ENCODE peak calls at places on chromosomes 12 and 14, in nine cellular contexts. A is tibial nerve, X is H1, S is A549, D is stomach, V is ovary, L is sigmoid colon, Z is suprapubic skin, N is HepG2. T is an unnamed sample. For H3K9me3, the result is how much of the 10 kb centered on the place peaks cover.

GRCh38 chr12:65740873-65741600 is 83.2 kb upstream of the HMGA2 start:
- DNase-seq in Z (no peak), L (peak), S (peak), N (peak), A (peak), D (peak), V (peak), X (no peak), T (no peak)

GRCh38 chr12:27627123-27627835 is 69.0 kb upstream of the REP15 start:
- DNase-seq in X (no peak), V (no peak), D (no peak), S (no peak), A (no peak), N (no peak), L (peak), Z (no peak), T (no peak)

GRCh38 chr12:97951717-97952116 is 489.1 kb downstream of the RMST start:
- DNase-seq in D (no peak), Z (no peak), V (no peak), A (no peak), X (no peak), L (no peak), S (no peak), N (no peak), T (no peak)

GRCh38 chr12:46304080-46304479 is 35.2 kb upstream of the SLC38A1 start:
- DNase-seq in S (no peak), A (no peak), L (no peak), D (no peak), Z (no peak), V (no peak), X (no peak), N (no peak), T (no peak)

GRCh38 chr14:60649815-60650381 is 621 bp upstream of the SIX1 start:
- DNase-seq in N (no peak), S (no peak), A (no peak), X (no peak), D (no peak), L (no peak), Z (no peak), V (no peak), T (no peak)

GRCh38 chr12:55831407-55831880 is 2.1 kb upstream of the DNAJC14 start:
- DNase-seq in V (no peak), X (no peak), D (no peak), L (no peak), A (no peak), S (no peak), Z (peak), N (no peak), T (no peak)

GRCh38 chr12:5546616-5547015 is 114.7 kb downstream of the NTF3 start:
- DNase-seq in V (no peak), L (no peak), D (no peak), N (no peak), X (no peak), A (no peak), Z (no peak), S (no peak), T (peak)

GRCh38 chr14:69715725-69716482 is 51.0 kb upstream of the SRSF5 start:
- DNase-seq in L (peak), N (no peak), A (no peak), D (peak), S (no peak), Z (no peak), V (peak), X (no peak), T (peak)

GRCh38 chr14:71620401-71620800 is 311.8 kb upstream of the RGS6 start:
- DNase-seq in Z (no peak), D (no peak), A (no peak), X (no peak), S (no peak), N (no peak), V (no peak), L (no peak), T (no peak)

GRCh38 chr12:4164591-4165558 is 108.7 kb upstream of the CCND2 start:
- DNase-seq in N (no peak), L (peak), S (no peak), A (no peak), X (peak), Z (no peak), D (peak), V (peak), T (no peak)

GRCh38 chr12:76259071-76259470 is 89.1 kb downstream of the BBS10 start:
- DNase-seq in A (no peak), X (no peak), D (no peak), V (no peak), L (no peak), Z (no peak), N (no peak), S (no peak), T (no peak)

DNA sequence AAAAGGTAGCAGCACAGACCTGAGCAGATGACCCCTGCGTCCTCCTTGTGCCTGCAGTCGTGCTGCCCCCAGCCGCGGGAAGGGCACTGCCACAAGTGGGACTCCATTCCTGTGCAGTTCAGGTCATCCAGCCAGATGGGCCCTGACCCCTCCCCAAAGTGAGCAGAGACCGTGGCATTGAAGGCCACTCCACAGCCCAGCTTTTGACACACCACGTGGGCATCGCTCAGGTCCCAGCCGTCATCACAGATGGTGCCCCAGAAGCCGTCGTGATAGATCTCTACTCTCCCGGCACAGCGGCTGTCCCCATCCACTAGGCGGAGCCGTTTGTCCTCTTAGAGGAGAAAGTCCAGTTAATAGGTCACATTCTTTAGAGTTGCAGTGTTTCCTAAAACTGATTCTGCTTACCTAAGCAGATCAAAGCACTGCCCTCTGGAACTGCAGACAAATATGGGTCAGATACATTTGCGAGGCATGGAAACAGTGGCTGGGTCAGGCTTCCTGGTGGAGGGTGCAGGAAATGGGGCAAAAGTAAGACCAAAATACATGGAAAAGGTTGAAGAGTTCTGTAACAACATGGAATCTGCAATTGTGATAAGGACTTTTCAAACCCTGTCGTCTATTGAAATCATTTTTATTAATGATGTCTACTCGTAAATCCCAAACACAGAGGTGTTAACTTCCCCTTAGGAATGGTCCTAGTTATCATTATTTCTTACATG is 69.4 kb downstream of the CD163L1 start:
- DNase-seq in S (peak), A (peak), V (no peak), X (peak), Z (no peak), L (peak), N (peak), D (no peak), T (no peak)
- TF ChIP-seq CTCF in S (peak), A (peak), V (no peak), X (peak), Z (no peak), L (no peak), N (peak), D (no peak), T (peak)

GRCh38 chr14:68634346-68634745 is 158.5 kb downstream of the ZFP36L1 start:
- DNase-seq in L (no peak), D (no peak), S (no peak), Z (no peak), N (no peak), A (no peak), V (no peak), X (no peak), T (peak)

GRCh38 chr14:68636597-68636996 is 156.3 kb downstream of the ZFP36L1 start:
- DNase-seq in V (no peak), L (no peak), A (no peak), X (no peak), S (no peak), Z (no peak), N (no peak), D (no peak), T (no peak)

GRCh38 chr14:68633131-68633991 is 159.5 kb downstream of the ZFP36L1 start:
- DNase-seq in D (no peak), X (no peak), A (no peak), V (no peak), Z (no peak), S (no peak), N (no peak), L (peak), T (peak)

GRCh38 chr14:68637106-68638021 is 155.5 kb downstream of the ZFP36L1 start:
- DNase-seq in N (no peak), Z (peak), X (no peak), D (no peak), V (no peak), S (no peak), A (no peak), L (peak), T (peak)

DNA sequence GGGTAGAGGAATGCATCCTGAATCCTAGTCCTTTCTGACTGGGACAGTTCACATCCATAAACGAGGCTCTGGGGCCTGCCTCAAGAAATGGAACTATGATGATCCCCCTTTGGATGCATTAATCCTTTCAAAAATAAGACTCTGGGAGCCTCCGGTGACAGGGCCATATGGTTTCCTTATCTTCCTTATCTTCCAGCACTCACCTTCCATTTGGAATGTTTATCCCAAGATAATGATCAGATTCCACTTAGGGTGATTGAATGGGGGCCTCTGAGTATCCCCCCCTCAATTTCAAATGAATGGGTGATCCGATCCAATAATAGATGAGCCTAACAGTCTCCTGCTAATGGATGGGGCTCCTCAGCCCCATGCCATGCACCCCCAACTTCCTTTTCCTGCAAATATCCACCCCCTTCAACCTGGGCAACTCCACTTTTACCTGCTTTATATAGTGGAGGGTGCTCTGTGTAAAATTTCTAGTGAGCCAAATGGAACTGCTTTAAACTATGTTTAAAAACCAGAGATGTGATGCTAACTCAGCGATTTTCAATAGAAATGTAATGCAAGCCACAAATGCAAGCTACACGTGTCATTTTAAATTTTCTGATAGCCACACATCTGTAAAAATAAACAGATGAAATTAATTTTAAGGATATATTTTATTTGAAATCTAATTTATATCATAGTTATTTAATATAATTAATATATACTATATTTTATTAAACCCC is 157.8 kb downstream of the ZFP36L1 start:
- DNase-seq in V (no peak), Z (no peak), S (no peak), N (no peak), D (no peak), A (no peak), L (no peak), X (no peak), T (no peak)
- TF ChIP-seq EP300 in V (no peak), Z (no peak), S (no peak), N (no peak), D (no peak), A (no peak), L (no peak), X (no peak), T (no peak)

DNA sequence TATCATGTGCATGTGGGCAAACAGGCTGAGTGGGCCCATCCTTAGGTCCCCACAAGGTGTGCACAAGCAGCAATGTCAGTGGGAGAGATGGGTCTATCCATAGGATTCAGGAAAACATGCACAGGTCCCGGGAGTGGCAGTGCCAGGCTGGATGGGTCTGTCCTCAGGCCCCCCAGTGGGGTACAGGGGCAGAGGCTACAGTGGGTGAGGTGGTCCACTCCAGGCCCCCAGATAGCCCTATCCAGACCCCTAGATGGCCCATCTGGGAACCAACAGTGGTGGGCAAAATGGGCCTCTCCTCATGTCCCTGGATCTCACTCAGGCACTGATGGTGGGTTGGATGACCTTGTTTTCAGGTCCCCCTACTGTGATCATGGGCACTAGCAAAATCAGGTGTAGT is 277.8 kb upstream of the SYT1 start:
- DNase-seq in N (no peak), A (no peak), Z (no peak), V (no peak), L (no peak), X (no peak), S (no peak), D (no peak), T (no peak)
- H3K9me3 ChIP-seq in N (under half), A (under half), Z (under half), V (under half), L (under half), X (under half), S (under half), D (under half), T (under half)

GRCh38 chr12:124754491-124754890 is 109.2 kb downstream of the SCARB1 start:
- DNase-seq in Z (no peak), S (no peak), A (no peak), D (no peak), X (no peak), V (no peak), L (no peak), N (no peak), T (no peak)
- TF ChIP-seq CTCF in Z (no peak), S (no peak), A (no peak), D (no peak), X (no peak), V (no peak), L (no peak), N (no peak), T (no peak)

GRCh38 chr14:72680853-72681640 is 212.9 kb downstream of the DPF3 start:
- DNase-seq in X (no peak), D (no peak), L (no peak), V (no peak), N (no peak), Z (no peak), S (no peak), A (no peak), T (no peak)

GRCh38 chr14:72677664-72678063 is 216.2 kb downstream of the DPF3 start:
- DNase-seq in X (no peak), L (no peak), S (no peak), Z (no peak), N (no peak), A (no peak), D (no peak), V (no peak), T (no peak)

GRCh38 chr14:72679106-72679505 is 214.8 kb downstream of the DPF3 start:
- DNase-seq in X (no peak), V (no peak), D (no peak), L (no peak), N (no peak), S (no peak), Z (no peak), A (no peak), T (no peak)

GRCh38 chr14:72678360-72678759 is 215.5 kb downstream of the DPF3 start:
- DNase-seq in D (no peak), L (no peak), V (no peak), A (no peak), S (no peak), Z (no peak), N (no peak), X (no peak), T (no peak)

DNA sequence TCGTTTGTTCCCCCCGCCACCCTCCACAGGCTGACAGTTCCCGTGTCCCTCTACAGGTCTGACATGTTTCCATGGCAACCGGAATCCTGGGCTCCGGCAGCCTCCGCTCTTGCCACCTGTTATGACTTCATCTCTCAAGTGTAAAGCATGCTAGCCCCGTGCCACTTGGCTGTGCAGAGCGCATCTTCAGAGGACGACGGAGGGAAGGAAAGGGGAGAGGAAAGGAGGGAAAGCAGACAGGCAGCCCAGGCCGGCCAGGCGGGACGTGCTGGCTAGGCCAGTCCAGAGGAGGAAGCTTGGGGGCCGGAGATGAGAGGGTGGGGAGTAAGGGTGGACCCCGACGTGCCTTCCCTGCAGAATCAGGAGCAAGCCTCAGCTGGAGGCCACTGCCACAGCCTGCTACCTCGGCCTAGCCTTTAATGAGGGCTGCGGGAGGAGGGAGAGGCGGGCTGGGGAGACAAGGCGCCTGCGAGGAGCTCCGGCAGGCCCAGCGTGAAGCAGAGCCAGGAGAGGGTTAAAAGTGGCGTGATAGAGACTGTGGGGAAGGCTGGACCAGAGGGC is 214.2 kb downstream of the DPF3 start:
- DNase-seq in X (no peak), Z (no peak), N (no peak), S (no peak), D (no peak), L (no peak), A (no peak), V (no peak), T (no peak)
- TF ChIP-seq EP300 in X (no peak), Z (no peak), N (no peak), S (no peak), D (no peak), L (no peak), A (no peak), V (no peak), T (no peak)

DNA sequence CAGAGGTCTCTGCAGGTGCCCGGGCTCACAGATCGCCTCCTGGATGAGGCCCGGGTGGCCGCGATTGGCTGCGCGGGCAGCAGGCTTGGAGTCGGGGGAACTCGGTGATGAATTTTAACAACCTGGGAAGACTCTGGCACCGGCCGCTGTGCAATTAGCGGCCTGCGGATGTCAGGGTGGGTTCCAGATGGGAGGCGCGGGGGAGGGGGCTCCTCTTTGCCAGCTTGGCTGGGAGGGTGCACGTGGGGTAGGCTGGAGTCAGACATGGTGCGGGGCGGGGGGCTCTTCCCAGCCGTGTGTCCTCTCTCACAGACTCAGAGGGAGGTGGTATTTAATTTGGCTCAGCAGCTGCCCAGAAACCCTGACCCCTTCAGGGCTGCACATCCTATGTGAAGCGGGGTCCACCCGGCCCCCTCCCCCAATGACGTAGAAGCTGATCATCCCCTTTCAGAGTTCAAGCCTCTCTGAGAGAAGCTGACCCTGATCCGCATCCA is 81.4 kb downstream of the KIF26A start:
- DNase-seq in X (no peak), L (peak), S (no peak), V (peak), N (no peak), A (no peak), D (no peak), Z (no peak), T (no peak)
- H3K9me3 ChIP-seq in X (under half), L (under half), S (under half), V (under half), N (under half), A (under half), D (under half), Z (under half), T (under half)

GRCh38 chr12:131980263-131980662 is 30.5 kb downstream of the EP400 start:
- DNase-seq in Z (no peak), S (no peak), V (no peak), N (no peak), A (no peak), X (no peak), D (no peak), L (no peak), T (no peak)
- TF ChIP-seq CTCF in Z (no peak), S (peak), V (no peak), N (peak), A (no peak), X (no peak), D (no peak), L (no peak), T (no peak)

GRCh38 chr14:24228902-24229301 is 3.3 kb downstream of the NEDD8 start:
- DNase-seq in A (no peak), N (no peak), V (no peak), D (no peak), Z (no peak), X (no peak), S (no peak), L (no peak), T (no peak)

GRCh38 chr14:24226477-24226876 is 5.7 kb downstream of the NEDD8 start:
- DNase-seq in S (no peak), L (no peak), Z (no peak), V (no peak), X (no peak), D (no peak), A (no peak), N (no peak), T (no peak)

GRCh38 chr14:24219080-24219479 is 3.2 kb upstream of the MDP1 start:
- DNase-seq in S (no peak), X (no peak), D (no peak), V (no peak), L (no peak), Z (peak), A (no peak), N (no peak), T (no peak)

GRCh38 chr14:24219521-24219920 is 3.7 kb upstream of the MDP1 start:
- DNase-seq in D (no peak), N (no peak), S (no peak), A (no peak), Z (no peak), V (no peak), L (no peak), X (no peak), T (no peak)

DNA sequence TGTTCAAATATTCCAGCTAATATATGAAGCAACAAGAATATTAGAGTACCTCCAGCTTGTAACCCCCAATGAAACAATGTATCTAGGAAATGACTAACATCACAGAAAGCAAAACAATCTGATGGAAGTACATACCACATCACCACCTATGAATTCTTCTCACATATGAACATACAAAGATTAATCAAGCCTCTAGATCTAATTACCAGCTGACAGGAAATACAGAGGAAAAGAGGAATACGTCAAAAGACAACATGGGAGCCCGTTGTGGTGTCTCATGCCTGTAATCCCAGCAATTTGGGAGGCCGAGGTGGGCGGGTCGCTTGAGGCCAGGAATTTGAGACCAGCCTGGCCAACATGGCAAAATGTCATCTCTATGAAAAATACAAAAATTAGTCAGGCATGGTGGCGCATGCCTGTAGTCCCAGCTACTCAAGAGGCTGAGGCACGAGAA is 7.5 kb downstream of the NEDD8 start:
- DNase-seq in N (no peak), X (no peak), Z (no peak), L (peak), V (peak), D (no peak), S (no peak), A (no peak), T (no peak)
- TF ChIP-seq EP300 in N (no peak), X (no peak), Z (no peak), L (no peak), V (no peak), D (no peak), S (no peak), A (no peak), T (no peak)